ENCODE peak calls at places on chromosomes 5 and 9, in eight cellular contexts. X is stimulated activated CD8-positive, alpha-beta memory T cell treated with anti-CD3 and anti-CD28 coated beads, Interleukin-7, amount 100 ng/mL, for 4 hours; C is lung; V is stimulated activated CD4-positive, alpha-beta T cell treated with anti-CD3 and anti-CD28 coated beads, Interleukin-15, amount 100 ng/mL, for 1 hour; Q is head of caudate nucleus; P is astrocyte of the spinal cord; H is NT2/D1; L is CD8-positive, alpha-beta memory T cell. S is an unnamed sample.

GRCh38 chr5:81825237-81825636 is 74.3 kb upstream of the SSBP2 start:
- DNase-seq in X (no peak), C (peak; percentile 40), V (no peak), Q (no peak), P (peak; percentile 76), H (no peak), L (no peak), S (peak; percentile 48)

GRCh38 chr5:172875372-172876279 is 41.6 kb downstream of the ERGIC1 start:
- DNase-seq in X (no peak), C (no peak), V (no peak), Q (no peak), P (no peak), H (no peak), L (no peak), S (no peak)

GRCh38 chr5:160616712-160617497 is 195.2 kb downstream of the PTTG1 start:
- DNase-seq in X (no peak), C (no peak), V (no peak), Q (no peak), P (no peak), H (no peak), L (no peak), S (no peak)

GRCh38 chr9:74277532-74277931 is 219.6 kb upstream of the RORB start:
- DNase-seq in X (peak; percentile 9), C (no peak), V (no peak), Q (no peak), P (no peak), H (no peak), L (peak; percentile 49), S (no peak)

GRCh38 chr9:109249615-109250014 is 71.2 kb downstream of the EPB41L4B start:
- DNase-seq in X (no peak), C (no peak), V (no peak), Q (no peak), P (no peak), H (no peak), L (no peak), S (no peak)

GRCh38 chr9:7936201-7936600 is 136.6 kb upstream of the DMAC1 start:
- DNase-seq in X (no peak), C (no peak), V (no peak), Q (no peak), P (no peak), H (no peak), L (no peak), S (no peak)

GRCh38 chr5:124746252-124746915 is at the start of gene ZNF608:
- DNase-seq in X (no peak), C (no peak), V (no peak), Q (no peak), P (peak; percentile 91), H (no peak), L (no peak), S (peak; percentile 68)

GRCh38 chr5:135211083-135211790 is 177.2 kb upstream of the PITX1 start:
- DNase-seq in X (no peak), C (no peak), V (no peak), Q (no peak), P (no peak), H (no peak), L (no peak), S (no peak)

GRCh38 chr9:79572891-79573696 is 1.3 kb downstream of the TLE4 start:
- DNase-seq in X (no peak), C (peak; percentile 48), V (peak; percentile 27), Q (peak; percentile 67), P (no peak), H (no peak), L (peak; percentile 82), S (no peak)

GRCh38 chr5:177128551-177128976 is 5.0 kb upstream of the NSD1 start:
- DNase-seq in X (no peak), C (no peak), V (no peak), Q (no peak), P (no peak), H (no peak), L (no peak), S (peak; percentile 43)

GRCh38 chr9:133238272-133238850 is 29.3 kb upstream of the OBP2B start:
- DNase-seq in X (no peak), C (peak; percentile 85), V (no peak), Q (peak; percentile 36), P (peak; percentile 2), H (peak; percentile 94), L (no peak), S (peak; percentile 89)

GRCh38 chr5:53478411-53479044 is 1.9 kb upstream of the FST start:
- DNase-seq in X (no peak), C (no peak), V (no peak), Q (no peak), P (peak; percentile 64), H (no peak), L (no peak), S (peak; percentile 79)

GRCh38 chr5:144017119-144017518 is 153.3 kb downstream of the YIPF5 start:
- DNase-seq in X (no peak), C (no peak), V (no peak), Q (no peak), P (no peak), H (no peak), L (no peak), S (no peak)

GRCh38 chr5:152170350-152170749 is 234.7 kb downstream of the NMUR2 start:
- DNase-seq in X (no peak), C (no peak), V (no peak), Q (no peak), P (no peak), H (no peak), L (no peak), S (no peak)

GRCh38 chr5:168184103-168184502 is 107.3 kb upstream of the WWC1 start:
- DNase-seq in X (no peak), C (no peak), V (no peak), Q (no peak), P (no peak), H (no peak), L (no peak), S (no peak)

GRCh38 chr5:92874790-92875189 is 706.2 kb downstream of the NR2F1-AS1 start:
- DNase-seq in X (no peak), C (no peak), V (no peak), Q (no peak), P (no peak), H (no peak), L (no peak), S (no peak)

GRCh38 chr9:77453857-77454647 is 194.1 kb downstream of the GNA14 start:
- DNase-seq in X (no peak), C (no peak), V (no peak), Q (no peak), P (no peak), H (no peak), L (no peak), S (no peak)

S was measured in SK-MEL-5.